ENCODE peak calls at places on chromosomes 3 and 15, in five cellular contexts. U is mammary epithelial cell, T is PC-9, P is H9, I is neural progenitor cell. V is an unnamed sample.

GRCh38 chr3:160473233-160473632 is 23.6 kb upstream of the TRIM59 start:
- DNase-seq in T (no peak), U (peak), I (no peak), P (no peak), V (no peak)

GRCh38 chr3:42709621-42710020 is 7.0 kb upstream of the HHATL start:
- DNase-seq in P (no peak), U (no peak), T (no peak), I (no peak), V (no peak)

GRCh38 chr3:112627419-112627818 is 13.5 kb downstream of the CCDC80 start:
- DNase-seq in U (no peak), P (no peak), I (no peak), T (no peak), V (no peak)

GRCh38 chr15:35723852-35724251 is 177.9 kb upstream of the DPH6 start:
- DNase-seq in U (no peak), T (no peak), P (no peak), I (no peak), V (no peak)

GRCh38 chr3:196111939-196112386 is 30.1 kb upstream of the TFRC start:
- DNase-seq in I (no peak), P (no peak), T (no peak), U (no peak), V (no peak)

GRCh38 chr15:31975446-31976229 is 54.7 kb upstream of the CHRNA7 start:
- DNase-seq in T (no peak), U (no peak), P (no peak), I (peak), V (no peak)

GRCh38 chr15:52653451-52653964 is 25.7 kb downstream of the ATOSA start:
- DNase-seq in P (no peak), I (peak), U (peak), T (peak), V (peak)

GRCh38 chr3:7876741-7877297 is 624.8 kb upstream of the LMCD1 start:
- DNase-seq in P (no peak), I (no peak), U (no peak), T (no peak), V (no peak)

GRCh38 chr15:78037328-78037727 is 40.2 kb downstream of the TBC1D2B start:
- DNase-seq in U (no peak), I (no peak), T (no peak), P (no peak), V (no peak)

GRCh38 chr15:33107950-33108349 is 86.6 kb downstream of the FMN1 start:
- DNase-seq in I (no peak), P (no peak), U (peak), T (no peak), V (no peak)

GRCh38 chr3:60841355-60841754 is 409.9 kb downstream of the FHIT start:
- DNase-seq in U (no peak), T (peak), P (no peak), I (no peak), V (peak)

GRCh38 chr3:65006300-65006739 is 318.5 kb upstream of the ADAMTS9 start:
- DNase-seq in I (no peak), T (peak), U (peak), P (no peak), V (no peak)

GRCh38 chr3:104359546-104359945 is 1007.2 kb upstream of the ALCAM start:
- DNase-seq in P (no peak), I (no peak), T (peak), U (peak), V (no peak)

GRCh38 chr3:72821170-72821781 is 27.0 kb downstream of the SHQ1 start:
- DNase-seq in U (peak), P (no peak), I (no peak), T (no peak), V (no peak)

GRCh38 chr15:77481670-77482069 is 61.0 kb downstream of the HMG20A start:
- DNase-seq in T (no peak), I (no peak), P (no peak), U (peak), V (no peak)

GRCh38 chr3:51958603-51959521 is 3.7 kb downstream of the GPR62 start:
- DNase-seq in I (no peak), T (no peak), U (no peak), P (no peak), V (no peak)

DNA sequence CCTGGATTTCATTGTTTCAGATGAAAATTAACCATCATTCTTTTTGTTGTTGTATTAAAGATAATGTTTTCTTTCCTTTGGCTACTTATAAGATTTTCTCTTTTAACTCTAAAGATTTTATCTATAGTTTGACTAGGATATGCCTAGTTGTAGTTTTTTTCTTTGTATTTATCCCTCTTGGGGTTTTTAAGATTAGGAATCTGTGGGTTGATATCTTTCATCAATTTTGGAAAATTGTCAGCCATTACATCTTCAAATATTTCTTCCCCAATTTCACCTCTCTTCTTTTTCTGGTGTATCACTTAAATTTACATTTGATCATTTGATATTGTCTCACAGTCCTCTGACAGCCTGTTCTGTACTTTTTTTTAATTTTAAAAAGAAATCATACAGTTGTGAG is 32.5 kb upstream of the LIMD1 start:
- DNase-seq in I (no peak), P (no peak), T (no peak), U (no peak), V (no peak)
- H3K4me2 ChIP-seq in I (no peak), P (no peak), T (no peak), U (no peak), V (no peak)

GRCh38 chr15:44132057-44132456 is 63.0 kb downstream of the FRMD5 start:
- DNase-seq in T (no peak), U (no peak), I (no peak), P (no peak), V (no peak)

GRCh38 chr15:44137750-44138149 is 57.3 kb downstream of the FRMD5 start:
- DNase-seq in T (no peak), U (peak), P (no peak), I (no peak), V (no peak)

DNA sequence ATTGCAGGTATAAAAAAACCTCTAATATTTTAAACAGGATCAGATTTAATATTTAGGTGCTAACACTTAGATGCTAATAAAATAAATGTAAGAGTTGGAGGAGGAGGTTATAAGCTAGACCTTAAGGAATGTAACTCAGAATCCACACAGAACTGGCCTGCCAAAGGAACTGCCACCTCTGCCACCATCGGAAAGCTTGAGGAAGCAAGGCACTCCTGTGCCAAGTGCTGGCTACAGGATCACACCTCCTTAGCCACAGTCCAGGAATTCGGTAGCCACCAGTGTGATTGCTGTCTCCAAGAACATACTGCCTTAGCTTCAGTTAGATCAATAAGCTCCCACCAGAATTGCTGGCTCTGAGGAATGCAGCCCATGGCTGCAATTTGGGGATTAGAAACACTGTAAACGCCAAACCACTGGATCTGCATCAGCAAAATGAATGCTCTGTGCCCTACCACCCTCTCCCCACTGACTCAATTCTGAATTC is 58.0 kb downstream of the FRMD5 start:
- DNase-seq in I (peak), P (no peak), U (no peak), T (no peak), V (no peak)
- H3K4me2 ChIP-seq in I (no peak), P (no peak), U (no peak), T (no peak), V (no peak)

GRCh38 chr3:149382518-149382917 is 5.1 kb upstream of the TM4SF1 start:
- DNase-seq in U (peak), P (no peak), I (no peak), T (no peak), V (peak)
- H3K4me2 ChIP-seq in U (no peak), P (no peak), I (no peak), T (no peak), V (peak)

DNA sequence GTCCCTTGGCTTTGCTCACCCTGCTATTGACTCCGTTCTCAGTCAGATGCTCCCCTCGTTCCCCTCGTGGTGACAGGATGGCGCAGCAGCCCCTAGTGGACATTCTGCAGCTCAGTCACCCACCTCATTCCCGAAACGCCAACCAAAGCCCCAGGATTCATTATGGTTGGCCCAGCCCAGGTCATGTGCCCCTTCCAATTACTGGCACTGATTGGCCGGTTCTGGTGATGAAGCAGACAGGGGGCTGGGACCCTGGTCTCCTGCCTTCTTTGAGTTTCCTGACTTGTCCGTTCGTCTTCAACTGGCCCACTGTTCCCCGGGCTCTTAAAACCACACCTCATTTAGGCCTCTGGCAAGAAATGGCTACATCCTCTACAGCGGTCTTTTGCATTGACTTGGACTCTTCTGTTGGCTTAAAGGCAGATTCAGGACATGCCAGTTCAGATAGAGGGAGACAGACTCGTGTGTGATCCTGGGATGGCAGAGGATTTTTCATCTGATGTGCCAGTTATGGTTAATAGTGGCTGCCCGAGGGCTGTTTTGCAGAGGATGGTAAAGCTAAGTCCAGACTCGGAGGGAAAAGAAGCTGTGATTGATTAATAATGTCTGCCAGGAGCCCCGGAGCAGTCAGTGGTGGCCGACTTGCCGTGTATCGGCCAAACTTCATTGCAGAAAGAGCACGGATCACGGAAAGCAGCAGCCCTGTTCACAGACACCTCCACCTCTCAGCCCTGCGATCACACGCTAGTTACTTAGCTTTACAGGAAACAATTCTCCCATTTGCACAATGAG is 37.8 kb downstream of the LSM3 start:
- DNase-seq in T (peak), P (peak), I (peak), U (no peak), V (no peak)
- H3K4me2 ChIP-seq in T (peak), P (peak), I (peak), U (no peak), V (no peak)

GRCh38 chr15:62068071-62068786 is 1.5 kb downstream of the C2CD4A start:
- DNase-seq in P (peak), U (peak), T (peak), I (peak), V (peak)

GRCh38 chr15:62068787-62069170 is 2.0 kb downstream of the C2CD4A start:
- DNase-seq in I (no peak), U (peak), P (no peak), T (peak), V (no peak)

GRCh38 chr15:62069551-62069950 is 2.8 kb downstream of the C2CD4A start:
- DNase-seq in I (no peak), U (no peak), T (no peak), P (no peak), V (no peak)

GRCh38 chr15:62067448-62068044 is 769 bp downstream of the C2CD4A start:
- DNase-seq in P (peak), U (peak), I (peak), T (no peak), V (no peak)

GRCh38 chr15:62066663-62067447 is at the start of gene C2CD4A:
- DNase-seq in I (peak), T (no peak), U (peak), P (peak), V (peak)
- H3K4me2 ChIP-seq in I (peak), T (peak), U (peak), P (peak), V (peak)

GRCh38 chr3:6528951-6529350 is 332.0 kb upstream of the GRM7 start:
- DNase-seq in I (no peak), T (no peak), U (no peak), P (no peak), V (no peak)

GRCh38 chr3:6532101-6532500 is 328.8 kb upstream of the GRM7 start:
- DNase-seq in U (no peak), P (no peak), T (no peak), I (no peak), V (no peak)

GRCh38 chr3:6526321-6526720 is 334.6 kb upstream of the GRM7 start:
- DNase-seq in P (no peak), U (no peak), T (no peak), I (no peak), V (no peak)

GRCh38 chr3:6524479-6524878 is 336.4 kb upstream of the GRM7 start:
- DNase-seq in I (no peak), P (no peak), T (no peak), U (no peak), V (no peak)

GRCh38 chr3:6526861-6527260 is 334.1 kb upstream of the GRM7 start:
- DNase-seq in P (no peak), U (no peak), I (no peak), T (no peak), V (no peak)
- H3K4me2 ChIP-seq in P (no peak), U (no peak), I (no peak), T (no peak), V (no peak)

GRCh38 chr15:89810837-89811236 is 3.8 kb downstream of the ANPEP start:
- DNase-seq in P (no peak), T (no peak), U (no peak), I (no peak), V (no peak)
- H3K4me2 ChIP-seq in P (no peak), T (peak), U (no peak), I (no peak), V (no peak)

GRCh38 chr15:92047900-92048299 is 194.4 kb downstream of the SLCO3A1 start:
- DNase-seq in P (no peak), U (no peak), T (no peak), I (no peak), V (no peak)
- H3K4me2 ChIP-seq in P (no peak), U (no peak), T (no peak), I (no peak), V (no peak)

DNA sequence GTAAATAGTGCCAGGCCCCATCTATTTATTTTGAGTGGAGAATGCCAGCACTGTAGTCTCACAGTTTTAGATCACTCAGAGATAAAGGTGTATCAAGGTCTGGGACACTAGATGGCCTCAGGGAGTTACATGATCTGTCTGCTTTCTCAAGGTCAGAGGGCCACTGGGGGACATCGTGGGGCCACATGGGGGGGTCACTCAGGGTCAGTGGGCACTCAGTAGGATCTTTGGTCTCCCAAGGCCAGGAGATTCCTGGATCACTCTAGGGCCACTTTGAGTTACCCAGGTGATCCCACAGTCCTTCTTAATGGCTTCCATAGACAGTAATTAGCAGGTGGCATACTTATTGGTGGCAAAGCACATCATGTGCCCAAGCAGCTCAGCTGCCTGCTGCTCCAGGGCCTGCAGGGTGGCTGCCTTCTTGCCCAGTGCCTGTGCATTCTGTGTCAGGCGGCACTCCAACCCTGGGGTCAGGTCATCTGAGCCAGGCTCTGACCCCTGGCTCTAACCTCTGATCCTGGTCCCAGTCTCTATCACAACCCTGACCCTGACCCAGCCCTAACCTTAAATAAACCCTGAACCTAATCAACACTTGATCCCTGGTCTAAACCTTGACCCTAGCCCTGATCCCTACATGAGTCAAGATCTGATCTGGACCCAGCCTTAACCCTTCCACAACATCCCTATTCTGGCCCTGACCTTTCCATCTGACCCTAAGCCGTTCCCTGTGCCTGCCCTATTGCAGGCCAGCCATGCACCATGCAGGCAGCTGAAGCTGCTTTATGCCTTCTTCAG is 1.8 kb upstream of the LAMB2 start:
- DNase-seq in T (no peak), U (no peak), P (no peak), I (no peak), V (peak)
- H3K4me2 ChIP-seq in T (peak), U (peak), P (no peak), I (peak), V (peak)

GRCh38 chr3:46544771-46545503 is 21.2 kb downstream of the LRRC2 start:
- DNase-seq in T (no peak), P (peak), U (peak), I (no peak), V (no peak)
- H3K4me2 ChIP-seq in T (no peak), P (no peak), U (no peak), I (no peak), V (no peak)

V was measured in A549.